ENCODE peak calls at places on chromosomes 11 and 22, in nine cellular contexts. Q is A549, R is bronchial epithelial cell, F is dorsolateral prefrontal cortex, S is OCI-LY7, P is SK-N-SH, X is HFF-Myc, O is mammary epithelial cell, N is cardiac muscle cell. U is an unnamed sample.

GRCh38 chr11:36037031-36037430 is 93.2 kb downstream of the LDLRAD3 start:
- DNase-seq in Q (no peak), R (no peak), F (no peak), S (no peak), P (no peak), X (no peak), O (peak), N (no peak), U (no peak)

GRCh38 chr11:117419136-117419914 is 91.7 kb downstream of the CEP164 start:
- DNase-seq in Q (no peak), R (no peak), F (peak), S (no peak), P (no peak), X (no peak), O (no peak), N (no peak), U (no peak)

GRCh38 chr11:28104984-28105383 is 3.0 kb downstream of the KIF18A start:
- DNase-seq in Q (no peak), R (no peak), F (no peak), S (no peak), P (no peak), X (no peak), O (no peak), N (no peak), U (no peak)

GRCh38 chr11:43067681-43068080 is 244.1 kb upstream of the API5 start:
- DNase-seq in Q (no peak), R (no peak), F (no peak), S (no peak), P (no peak), X (no peak), O (no peak), N (no peak), U (no peak)

GRCh38 chr11:19187101-19187500 is 14.7 kb downstream of the CSRP3 start:
- DNase-seq in Q (no peak), R (peak), F (no peak), S (no peak), P (no peak), X (no peak), O (peak), N (no peak), U (no peak)

GRCh38 chr11:61700221-61700620 is 20.0 kb downstream of the DAGLA start:
- DNase-seq in Q (peak), R (peak), F (no peak), S (no peak), P (no peak), X (peak), O (peak), N (peak), U (no peak)

GRCh38 chr11:41307371-41308080 is 151.9 kb downstream of the LRRC4C start:
- DNase-seq in Q (no peak), R (no peak), F (no peak), S (no peak), P (no peak), X (no peak), O (no peak), N (no peak), U (no peak)

GRCh38 chr22:19815093-19815822 is 39.4 kb downstream of the GNB1L start:
- DNase-seq in Q (no peak), R (no peak), F (no peak), S (no peak), P (no peak), X (no peak), O (no peak), N (no peak), U (no peak)

GRCh38 chr22:45318558-45319318 is 9.0 kb downstream of the FAM118A start:
- DNase-seq in Q (no peak), R (no peak), F (no peak), S (peak), P (no peak), X (no peak), O (peak), N (no peak), U (peak)

GRCh38 chr11:126489791-126490190 is 134.3 kb downstream of the ST3GAL4 start:
- DNase-seq in Q (no peak), R (no peak), F (no peak), S (no peak), P (no peak), X (no peak), O (no peak), N (no peak), U (no peak)

GRCh38 chr11:22928207-22928917 is 68.1 kb upstream of the CCDC179 start:
- DNase-seq in Q (peak), R (peak), F (no peak), S (no peak), P (no peak), X (no peak), O (no peak), N (no peak), U (no peak)

GRCh38 chr22:50112151-50113118 is 22.6 kb downstream of the MOV10L1 start:
- DNase-seq in Q (no peak), R (peak), F (no peak), S (no peak), P (no peak), X (no peak), O (peak), N (no peak), U (peak)

GRCh38 chr22:24097961-24098391 is 83.3 kb upstream of the SUSD2 start:
- DNase-seq in Q (no peak), R (no peak), F (no peak), S (no peak), P (no peak), X (no peak), O (no peak), N (no peak), U (no peak)

DNA sequence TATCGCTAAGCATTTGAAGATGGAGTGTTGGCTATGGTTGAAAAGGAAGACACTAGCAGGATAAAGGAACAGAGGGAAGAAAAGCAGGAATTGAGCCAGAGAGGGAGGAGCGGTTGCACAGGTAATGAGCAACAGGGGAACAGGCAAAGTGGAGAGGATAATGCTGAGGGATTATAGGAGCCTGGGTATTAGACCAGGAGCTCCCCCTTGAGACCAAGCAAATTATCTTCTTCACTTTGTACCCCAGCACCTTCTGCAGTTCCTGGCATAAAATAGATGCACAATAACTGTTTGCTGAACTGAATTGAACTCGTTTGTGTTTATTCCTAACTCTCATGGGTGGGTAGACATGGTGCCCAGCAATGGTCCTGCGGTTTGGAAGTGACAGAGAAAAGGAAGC is 54.6 kb upstream of the OR5P2 start:
- DNase-seq in Q (no peak), R (peak), F (no peak), S (no peak), P (no peak), X (no peak), O (peak), N (no peak), U (no peak)
- TF ChIP-seq CTCF in Q (no peak), R (peak), F (no peak), S (peak), P (no peak), X (no peak), O (peak), N (no peak), U (no peak)

GRCh38 chr22:47006433-47006832 is 244.0 kb downstream of the TBC1D22A start:
- DNase-seq in Q (no peak), R (no peak), F (no peak), S (no peak), P (no peak), X (no peak), O (no peak), N (no peak), U (no peak)

GRCh38 chr22:47005506-47006408 is 243.3 kb downstream of the TBC1D22A start:
- DNase-seq in Q (no peak), R (no peak), F (no peak), S (no peak), P (no peak), X (no peak), O (no peak), N (no peak), U (no peak)

GRCh38 chr22:47008208-47008885 is 245.9 kb downstream of the TBC1D22A start:
- DNase-seq in Q (no peak), R (no peak), F (no peak), S (no peak), P (no peak), X (no peak), O (no peak), N (no peak), U (no peak)

GRCh38 chr22:47006869-47007268 is 244.4 kb downstream of the TBC1D22A start:
- DNase-seq in Q (no peak), R (no peak), F (no peak), S (no peak), P (no peak), X (no peak), O (no peak), N (no peak), U (no peak)

DNA sequence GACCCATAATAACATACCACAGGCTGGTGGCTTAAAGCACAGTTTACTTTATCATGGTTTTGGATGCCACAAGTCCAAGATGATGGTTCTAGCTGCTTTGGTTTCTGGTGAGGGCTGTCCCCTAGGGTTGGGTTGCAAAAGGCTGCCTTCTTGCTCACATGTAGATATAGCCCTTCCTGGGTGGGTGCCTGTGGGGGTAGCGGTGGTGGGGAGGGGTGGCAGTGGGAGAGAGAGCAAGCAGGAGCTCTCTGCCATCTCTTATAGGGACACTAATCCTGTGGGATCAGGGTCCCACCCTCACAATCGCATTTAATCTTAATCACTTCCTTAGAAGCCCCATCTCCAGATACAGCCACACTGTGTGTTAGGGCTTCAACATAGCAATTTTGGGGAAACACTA is 245.0 kb downstream of the TBC1D22A start:
- DNase-seq in Q (no peak), R (no peak), F (no peak), S (no peak), P (no peak), X (no peak), O (no peak), N (no peak), U (no peak)
- TF ChIP-seq CTCF in Q (no peak), R (no peak), F (no peak), S (no peak), P (no peak), X (no peak), O (no peak), N (no peak), U (no peak)

GRCh38 chr11:132300283-132300682 is 929.9 kb downstream of the NTM start:
- DNase-seq in Q (no peak), R (no peak), F (no peak), S (no peak), P (peak), X (no peak), O (no peak), N (peak), U (no peak)
- TF ChIP-seq CTCF in Q (no peak), R (peak), F (peak), S (peak), P (peak), X (peak), O (no peak), N (peak), U (no peak)

DNA sequence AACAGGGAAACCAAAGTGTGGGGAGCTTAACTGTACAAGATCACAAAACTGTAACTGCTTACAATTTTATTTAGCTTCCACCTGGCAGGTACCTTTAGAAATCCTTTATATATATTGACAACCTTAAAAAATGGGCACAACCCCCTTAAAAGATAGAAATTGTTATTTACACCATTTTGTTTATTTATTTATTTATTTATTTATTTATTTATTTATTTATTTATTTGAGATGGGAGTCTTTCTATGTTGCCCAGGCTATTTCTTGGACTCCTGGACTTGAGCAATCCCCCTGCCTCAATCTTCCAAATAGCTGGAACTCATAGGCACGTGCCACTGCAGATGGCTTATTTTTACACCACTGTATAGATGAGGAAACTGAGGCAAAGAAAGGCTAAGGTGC is 74.5 kb downstream of the INSC start:
- DNase-seq in Q (no peak), R (no peak), F (no peak), S (no peak), P (no peak), X (no peak), O (no peak), N (no peak), U (no peak)
- TF ChIP-seq CTCF in Q (no peak), R (no peak), F (no peak), S (no peak), P (no peak), X (no peak), O (no peak), N (no peak), U (no peak)

DNA sequence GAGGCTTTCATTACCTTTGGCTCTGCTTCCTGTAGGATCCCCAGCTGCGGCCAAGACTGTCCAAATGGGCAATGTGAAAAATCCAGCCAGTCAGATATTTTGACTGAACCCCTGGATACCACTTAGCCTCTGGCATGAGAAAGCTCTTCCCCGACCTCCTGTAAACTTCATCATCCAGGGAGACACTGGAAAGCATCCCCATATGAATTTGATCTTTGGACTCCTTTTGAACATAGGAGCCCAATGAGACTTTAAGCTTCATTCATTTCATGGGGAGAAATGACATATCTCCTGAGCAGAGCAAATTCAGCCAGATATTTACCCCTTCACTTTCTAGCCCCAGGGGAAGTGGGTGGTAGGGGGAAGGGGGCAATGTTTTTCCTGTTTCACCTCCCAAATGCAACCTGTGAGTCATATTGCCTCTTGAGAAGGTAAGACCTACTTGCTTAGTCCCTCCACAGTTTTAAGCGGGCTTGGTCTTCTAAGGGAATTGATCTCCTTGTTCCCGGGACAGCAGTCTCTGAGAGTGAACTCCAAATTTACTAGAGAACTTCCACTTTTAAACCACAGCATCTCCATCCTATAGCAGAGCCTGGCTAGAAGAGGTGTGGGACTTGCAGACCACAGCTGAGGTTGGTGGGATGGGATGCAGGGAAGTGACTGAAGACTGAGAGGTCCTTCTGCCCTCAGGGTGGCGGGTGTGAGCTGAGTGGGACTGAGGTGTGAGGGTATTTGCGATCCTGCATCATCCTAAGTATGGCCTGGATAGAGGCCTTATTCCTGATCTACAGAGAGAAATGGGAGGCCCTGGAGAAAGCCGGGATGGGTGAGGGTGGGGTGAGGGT is 20.3 kb upstream of the POU2AF1 start:
- DNase-seq in Q (no peak), R (no peak), F (no peak), S (peak), P (no peak), X (no peak), O (no peak), N (no peak), U (no peak)
- TF ChIP-seq CTCF in Q (no peak), R (no peak), F (no peak), S (peak), P (no peak), X (no peak), O (no peak), N (no peak), U (peak)

GRCh38 chr11:107609384-107610218 is 18.7 kb downstream of the ELMOD1 start:
- DNase-seq in Q (no peak), R (no peak), F (no peak), S (no peak), P (no peak), X (no peak), O (no peak), N (no peak), U (no peak)

GRCh38 chr11:107608809-107609208 is 17.9 kb downstream of the ELMOD1 start:
- DNase-seq in Q (no peak), R (no peak), F (no peak), S (no peak), P (no peak), X (no peak), O (no peak), N (no peak), U (no peak)

DNA sequence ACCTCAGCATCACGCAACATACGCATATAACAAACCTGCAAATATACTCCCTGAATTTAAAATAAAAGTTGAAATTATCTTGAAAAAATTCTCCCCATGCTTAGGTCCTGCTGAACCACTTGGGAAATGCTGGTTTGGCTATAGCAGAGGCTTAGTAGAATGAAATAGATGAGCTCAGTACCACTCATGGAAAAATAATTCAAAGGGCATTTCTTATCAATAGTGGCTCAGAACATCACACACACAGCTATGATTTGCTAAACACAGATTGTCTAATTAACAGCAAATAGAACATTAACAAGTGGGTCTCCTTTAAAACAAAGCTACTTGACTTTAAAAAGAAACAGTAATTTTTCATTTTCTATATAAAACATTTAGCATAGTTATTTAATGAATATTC is 21.5 kb downstream of the ELMOD1 start:
- DNase-seq in Q (no peak), R (no peak), F (no peak), S (no peak), P (no peak), X (no peak), O (no peak), N (no peak), U (no peak)
- TF ChIP-seq CTCF in Q (no peak), R (no peak), F (no peak), S (no peak), P (no peak), X (no peak), O (no peak), N (no peak), U (no peak)

U was measured in GM13976.